ENCODE peak calls at places on chromosomes 6 and 20, in five cellular contexts. One of them, this sample, is unnamed. For H3K27me3, the result is how much of the 10 kb centered on the place peaks cover.

GRCh38 chr20:48772183-48772976 is 55.4 kb downstream of the PREX1 start:
- DNase-seq in right lobe of liver: peak
- DNase-seq in GM12878: no peak
- DNase-seq in spleen: peak
- DNase-seq in prostate gland: no peak
- DNase-seq in this sample: peak

GRCh38 chr20:10984899-10985298 is 311.1 kb upstream of the JAG1 start:
- DNase-seq in GM12878: no peak
- DNase-seq in prostate gland: peak
- DNase-seq in right lobe of liver: no peak
- DNase-seq in spleen: no peak
- DNase-seq in this sample: no peak

GRCh38 chr6:160137989-160138835 is 16.6 kb downstream of the SLC22A1 start:
- DNase-seq in prostate gland: peak
- DNase-seq in right lobe of liver: no peak
- DNase-seq in spleen: no peak
- DNase-seq in GM12878: peak
- DNase-seq in this sample: no peak

GRCh38 chr6:7731289-7731688 is 5.4 kb downstream of the BMP6 start:
- DNase-seq in prostate gland: no peak
- DNase-seq in spleen: no peak
- DNase-seq in GM12878: no peak
- DNase-seq in right lobe of liver: no peak
- DNase-seq in this sample: no peak

GRCh38 chr20:57190536-57191265 is 75.7 kb downstream of the BMP7 start:
- DNase-seq in spleen: no peak
- DNase-seq in GM12878: no peak
- DNase-seq in right lobe of liver: no peak
- DNase-seq in prostate gland: no peak
- DNase-seq in this sample: no peak

GRCh38 chr6:168990352-168990751 is 263.3 kb downstream of the THBS2 start:
- DNase-seq in right lobe of liver: no peak
- DNase-seq in GM12878: no peak
- DNase-seq in spleen: no peak
- DNase-seq in prostate gland: no peak
- DNase-seq in this sample: no peak

GRCh38 chr6:153090241-153090930 is 40.7 kb downstream of the RGS17 start:
- DNase-seq in GM12878: no peak
- DNase-seq in prostate gland: no peak
- DNase-seq in spleen: no peak
- DNase-seq in right lobe of liver: no peak
- DNase-seq in this sample: no peak

GRCh38 chr6:72617721-72618120 is 4.1 kb upstream of the KCNQ5 start:
- DNase-seq in prostate gland: no peak
- DNase-seq in spleen: no peak
- DNase-seq in right lobe of liver: no peak
- DNase-seq in GM12878: no peak
- DNase-seq in this sample: no peak

GRCh38 chr6:147126618-147127022 is 77.6 kb upstream of the STXBP5 start:
- DNase-seq in right lobe of liver: no peak
- DNase-seq in GM12878: no peak
- DNase-seq in prostate gland: no peak
- DNase-seq in spleen: no peak
- DNase-seq in this sample: no peak
- H3K27ac ChIP-seq in right lobe of liver: no peak
- H3K27ac ChIP-seq in GM12878: no peak
- H3K27ac ChIP-seq in prostate gland: no peak
- H3K27ac ChIP-seq in spleen: no peak
- H3K27ac ChIP-seq in this sample: no peak

GRCh38 chr20:2873010-2873746 is at the start of gene PTPRA:
- DNase-seq in spleen: peak
- DNase-seq in GM12878: peak
- DNase-seq in prostate gland: peak
- DNase-seq in right lobe of liver: peak
- DNase-seq in this sample: peak
- TF ChIP-seq POLR2A in spleen: no peak
- TF ChIP-seq POLR2A in GM12878: peak
- TF ChIP-seq POLR2A in prostate gland: peak
- TF ChIP-seq POLR2A in right lobe of liver: peak
- TF ChIP-seq POLR2A in this sample: peak

GRCh38 chr20:9514072-9514460 is 324 bp upstream of the LAMP5 start:
- DNase-seq in right lobe of liver: no peak
- DNase-seq in prostate gland: no peak
- DNase-seq in spleen: no peak
- DNase-seq in GM12878: no peak
- DNase-seq in this sample: no peak
- H3K27me3 ChIP-seq in right lobe of liver: under half
- H3K27me3 ChIP-seq in prostate gland: under half
- H3K27me3 ChIP-seq in spleen: under half
- H3K27me3 ChIP-seq in GM12878: under half
- H3K27me3 ChIP-seq in this sample: under half

GRCh38 chr6:167744681-167745659 is 81.7 kb upstream of the AFDN start:
- DNase-seq in GM12878: no peak
- DNase-seq in spleen: peak
- DNase-seq in prostate gland: no peak
- DNase-seq in right lobe of liver: no peak
- DNase-seq in this sample: no peak
- H3K27ac ChIP-seq in GM12878: no peak
- H3K27ac ChIP-seq in spleen: peak
- H3K27ac ChIP-seq in prostate gland: no peak
- H3K27ac ChIP-seq in right lobe of liver: no peak
- H3K27ac ChIP-seq in this sample: no peak

DNA sequence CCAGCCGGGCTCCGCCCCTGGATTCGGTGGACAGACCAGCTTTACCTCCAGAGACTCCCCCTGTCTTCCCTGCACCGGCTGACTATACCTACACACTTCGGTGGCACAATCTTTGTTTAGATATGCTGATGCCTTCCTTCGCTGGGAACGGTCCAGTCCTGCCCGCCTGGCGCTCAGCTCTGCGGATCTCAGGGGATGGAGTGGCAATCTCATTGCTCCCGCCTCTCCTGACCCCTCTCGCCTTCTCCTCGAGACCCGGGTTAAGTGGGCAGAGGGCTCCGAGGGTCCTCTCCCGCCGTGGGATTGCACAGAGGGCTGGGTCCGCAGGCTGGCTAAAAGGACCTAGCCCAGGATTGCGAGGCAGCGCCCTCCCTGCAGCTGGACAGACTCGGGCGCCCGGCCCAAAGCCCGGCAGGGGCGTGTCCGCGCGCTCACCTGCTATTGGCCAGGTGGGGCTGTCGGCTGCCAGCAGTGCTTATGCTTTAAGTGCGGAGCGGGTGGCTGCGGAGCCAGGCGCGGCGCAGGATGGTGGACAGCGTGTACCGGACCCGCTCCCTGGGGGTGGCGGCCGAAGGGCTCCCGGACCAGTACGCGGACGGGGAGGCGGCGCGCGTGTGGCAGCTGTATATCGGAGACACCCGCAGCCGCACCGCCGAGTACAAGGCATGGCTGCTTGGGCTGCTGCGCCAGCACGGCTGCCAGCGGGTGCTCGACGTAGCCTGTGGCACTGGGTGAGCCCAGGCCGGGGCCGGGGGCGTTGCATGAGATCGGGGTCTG is at the start of gene GNMT:
- DNase-seq in prostate gland: peak
- DNase-seq in right lobe of liver: peak
- DNase-seq in GM12878: no peak
- DNase-seq in spleen: peak
- DNase-seq in this sample: no peak
- TF ChIP-seq POLR2A in prostate gland: peak
- TF ChIP-seq POLR2A in right lobe of liver: peak
- TF ChIP-seq POLR2A in GM12878: peak
- TF ChIP-seq POLR2A in spleen: no peak
- TF ChIP-seq POLR2A in this sample: no peak

DNA sequence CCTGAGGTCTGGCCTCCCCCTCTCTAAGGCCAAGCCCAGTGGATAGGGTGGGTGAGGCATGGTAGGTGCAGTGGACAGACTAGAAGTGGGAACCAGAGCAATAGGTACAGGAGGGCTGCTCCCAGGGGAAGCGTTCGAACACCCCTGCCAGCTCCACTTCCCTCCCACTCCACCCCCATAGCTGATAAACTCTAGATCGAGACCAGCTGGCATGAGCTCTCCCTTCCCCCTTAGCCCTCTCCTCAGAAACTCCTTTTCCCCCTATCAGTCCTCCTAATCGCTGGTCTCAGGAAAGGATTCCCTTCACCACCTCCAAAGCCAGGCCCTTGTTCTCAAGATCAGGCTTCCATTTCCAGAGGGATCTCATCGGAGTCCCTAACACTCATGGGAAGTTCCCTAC is 6.0 kb upstream of the FAM83C start:
- DNase-seq in GM12878: no peak
- DNase-seq in prostate gland: no peak
- DNase-seq in right lobe of liver: no peak
- DNase-seq in spleen: peak
- DNase-seq in this sample: no peak
- H3K27me3 ChIP-seq in GM12878: under half
- H3K27me3 ChIP-seq in prostate gland: under half
- H3K27me3 ChIP-seq in right lobe of liver: under half
- H3K27me3 ChIP-seq in spleen: under half
- H3K27me3 ChIP-seq in this sample: under half

DNA sequence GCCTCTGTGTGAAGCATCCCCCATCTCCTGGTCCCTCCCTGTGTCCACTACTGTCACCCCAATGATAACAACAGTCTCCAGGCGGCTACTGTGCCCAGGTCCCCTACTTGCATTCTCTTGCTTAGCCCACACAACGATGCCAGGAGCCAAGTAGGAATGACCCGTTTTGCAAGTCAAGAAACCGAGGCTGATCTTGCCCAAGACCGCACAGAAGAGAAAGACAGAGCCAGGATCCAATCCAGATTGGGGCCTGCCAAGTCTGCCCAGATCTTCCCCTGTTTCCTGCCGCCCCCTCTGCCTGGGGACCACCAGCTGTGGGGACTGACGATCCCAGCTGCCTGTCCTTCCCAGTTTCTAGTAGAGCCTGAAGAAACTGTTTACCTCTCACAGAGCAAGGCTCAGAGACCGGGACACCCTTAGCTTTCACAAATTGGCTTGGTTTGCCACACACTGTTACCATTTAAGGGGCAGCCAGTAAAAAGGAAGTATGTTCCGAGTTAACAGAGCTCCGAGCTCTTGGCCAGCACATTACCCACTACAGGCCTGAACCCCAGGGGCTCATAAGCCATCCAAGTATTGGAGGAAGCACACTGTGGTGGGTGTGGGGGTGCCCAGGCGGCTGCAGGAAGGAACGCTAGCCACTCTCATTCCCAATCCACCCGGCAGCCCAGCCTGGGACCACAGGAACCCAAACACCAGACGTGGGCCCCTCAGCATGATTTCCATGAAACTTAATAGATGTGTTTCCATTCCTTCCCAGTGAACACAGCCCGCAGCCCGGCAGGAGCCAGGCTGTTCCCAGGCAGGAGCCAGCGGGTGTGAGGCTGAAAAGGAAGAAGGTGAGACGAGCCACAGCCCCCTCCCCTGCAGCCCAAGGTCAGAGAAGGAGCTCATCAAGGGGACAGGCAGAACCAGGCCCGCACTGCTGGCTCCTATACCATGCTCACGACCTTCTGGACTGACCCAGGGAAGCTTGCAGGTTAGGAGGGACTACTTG is 7.9 kb downstream of the KIAA1755 start:
- DNase-seq in GM12878: no peak
- DNase-seq in right lobe of liver: no peak
- DNase-seq in spleen: no peak
- DNase-seq in prostate gland: no peak
- DNase-seq in this sample: no peak
- H3K27ac ChIP-seq in GM12878: no peak
- H3K27ac ChIP-seq in right lobe of liver: no peak
- H3K27ac ChIP-seq in spleen: no peak
- H3K27ac ChIP-seq in prostate gland: peak
- H3K27ac ChIP-seq in this sample: peak

DNA sequence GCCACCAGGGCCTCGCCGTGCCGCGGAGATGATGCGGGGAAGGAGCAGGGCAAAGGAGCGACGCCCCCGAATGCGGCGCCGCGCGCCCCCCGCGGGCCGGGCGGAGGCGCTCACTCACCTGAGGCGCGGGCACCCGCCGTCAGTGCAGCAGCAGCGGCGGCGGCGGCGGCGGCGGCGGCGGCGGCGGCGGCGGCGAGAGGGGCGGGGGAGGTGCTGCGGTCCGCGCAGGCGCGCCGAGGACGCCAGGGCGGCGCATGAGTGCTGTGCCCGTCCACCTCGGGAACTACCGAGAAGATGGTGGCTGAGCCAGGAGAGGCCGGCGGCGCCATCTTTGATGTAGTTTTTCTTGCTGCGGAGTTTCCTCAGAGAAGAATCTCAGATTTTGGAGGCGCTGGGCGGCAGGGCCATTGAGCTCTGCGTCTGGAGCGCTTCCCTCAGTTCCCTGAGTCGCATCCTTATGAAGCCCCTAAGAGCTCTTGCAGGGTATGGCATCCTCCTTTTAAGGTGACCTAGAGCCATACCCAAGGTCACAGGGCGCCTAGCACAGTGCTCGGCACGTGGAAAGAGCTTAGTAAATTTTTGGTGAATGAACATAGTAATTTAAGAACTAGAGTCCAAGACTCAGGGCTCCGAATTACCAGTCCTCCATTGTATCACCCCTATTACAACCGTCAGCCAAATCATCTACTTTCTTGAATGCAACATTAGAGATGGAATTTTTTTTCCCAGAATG is at the start of gene NDRG3:
- DNase-seq in right lobe of liver: peak
- DNase-seq in GM12878: peak
- DNase-seq in spleen: peak
- DNase-seq in prostate gland: peak
- DNase-seq in this sample: peak
- TF ChIP-seq POLR2A in right lobe of liver: no peak
- TF ChIP-seq POLR2A in GM12878: peak
- TF ChIP-seq POLR2A in spleen: peak
- TF ChIP-seq POLR2A in prostate gland: no peak
- TF ChIP-seq POLR2A in this sample: no peak

DNA sequence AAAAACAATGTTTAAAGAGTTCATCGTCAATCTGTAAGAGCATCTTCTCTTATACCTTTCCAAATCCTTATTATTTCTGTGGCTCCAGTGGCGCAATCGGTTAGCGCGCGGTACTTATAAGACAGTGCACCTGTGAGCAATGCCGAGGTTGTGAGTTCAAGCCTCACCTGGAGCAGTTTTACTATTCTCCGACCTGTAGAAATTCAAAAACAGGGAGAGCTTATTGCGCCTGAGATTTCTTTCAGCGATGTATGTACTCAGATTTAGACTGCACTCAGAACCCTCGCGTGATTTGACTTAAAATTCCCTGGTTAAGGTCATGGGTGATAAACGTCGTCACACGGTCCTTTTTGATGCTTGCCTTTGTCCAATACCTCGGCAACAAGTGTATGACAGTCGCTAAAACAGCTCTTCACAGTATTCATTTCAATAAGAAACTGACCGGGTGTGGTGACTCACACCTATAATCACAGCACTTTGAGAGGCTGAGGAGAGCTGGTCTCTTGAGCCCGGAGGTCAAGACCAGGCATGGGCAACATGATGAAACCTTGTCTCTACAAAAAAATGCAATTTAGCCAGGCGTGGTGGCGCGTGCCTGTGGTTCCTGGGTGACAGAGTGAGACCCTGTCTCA is 11.9 kb downstream of the GPX5 start:
- DNase-seq in spleen: no peak
- DNase-seq in right lobe of liver: no peak
- DNase-seq in GM12878: peak
- DNase-seq in prostate gland: no peak
- DNase-seq in this sample: no peak
- H3K27me3 ChIP-seq in spleen: under half
- H3K27me3 ChIP-seq in right lobe of liver: under half
- H3K27me3 ChIP-seq in GM12878: under half
- H3K27me3 ChIP-seq in prostate gland: under half
- H3K27me3 ChIP-seq in this sample: under half

This sample was measured in tibial nerve.